ENCODE peak calls at places on chromosomes 1 and 21, in four cellular contexts. A is CD4-positive, alpha-beta memory T cell; B is adrenal gland; W is CD4-positive, CD25-positive, alpha-beta regulatory T cell. F is an unnamed sample.

GRCh38 chr1:67687649-67688048 is 2.6 kb downstream of the GADD45A start:
- DNase-seq in A (no peak), W (no peak), B (no peak), F (no peak)

GRCh38 chr1:156153362-156153761 is at the start of gene SEMA4A:
- DNase-seq in A (no peak), W (no peak), B (no peak), F (no peak)

GRCh38 chr1:230125633-230126528 is 58.8 kb downstream of the GALNT2 start:
- DNase-seq in W (no peak), A (no peak), B (no peak), F (no peak)

GRCh38 chr1:115879977-115880376 is 39.1 kb upstream of the NHLH2 start:
- DNase-seq in A (no peak), B (no peak), W (no peak), F (peak; percentile 5)

GRCh38 chr1:44723496-44724407 is 7.2 kb downstream of the RNU5D-1 start:
- DNase-seq in B (peak; percentile 49), A (no peak), W (no peak), F (no peak)

GRCh38 chr1:114715952-114716303 is 643 bp downstream of the NRAS start:
- DNase-seq in A (no peak), W (no peak), B (no peak), F (no peak)

GRCh38 chr1:227934476-227935313 is 13.0 kb downstream of the WNT9A start:
- DNase-seq in W (no peak), B (peak; percentile 79), A (no peak), F (no peak)

GRCh38 chr1:44694863-44695478 is 20.5 kb downstream of the ARMH1 start:
- DNase-seq in A (no peak), B (no peak), W (no peak), F (no peak)

GRCh38 chr21:44869860-44870747 is 3.4 kb downstream of the PTTG1IP start:
- DNase-seq in W (no peak), B (peak; percentile 91), A (peak; percentile 60), F (peak; percentile 80)

GRCh38 chr1:10950316-10951172 is 61.9 kb upstream of the TARDBP start:
- DNase-seq in A (no peak), W (no peak), B (no peak), F (no peak)

GRCh38 chr1:40668769-40669525 is 3.5 kb upstream of the RIMS3 start:
- DNase-seq in W (peak; percentile 72), A (peak; percentile 75), B (peak; percentile 82), F (peak; percentile 75)

GRCh38 chr21:46092811-46093667 is 4.9 kb upstream of the COL6A2 start:
- DNase-seq in A (no peak), B (no peak), W (no peak), F (no peak)

GRCh38 chr1:64675718-64676345 is 69.0 kb upstream of the RAVER2 start:
- DNase-seq in W (no peak), B (no peak), A (peak; percentile 2), F (peak; percentile 5)

GRCh38 chr1:29332204-29332603 is 95.9 kb downstream of the PTPRU start:
- DNase-seq in A (no peak), W (no peak), B (no peak), F (peak; percentile 42)

GRCh38 chr1:231695439-231696255 is 69.1 kb downstream of the DISC1 start:
- DNase-seq in B (no peak), W (no peak), A (no peak), F (no peak)

GRCh38 chr1:114510235-114511047 is 562 bp downstream of the TRIM33 start:
- DNase-seq in W (peak; percentile 22), A (peak; percentile 32), B (peak; percentile 56), F (no peak)

GRCh38 chr1:115642168-115643072 is 650 bp downstream of the VANGL1 start:
- DNase-seq in B (peak; percentile 59), W (no peak), A (peak; percentile 8), F (no peak)

GRCh38 chr21:41777934-41778815 is 11.3 kb upstream of the RIPK4 start:
- DNase-seq in W (no peak), A (no peak), B (peak; percentile 92), F (no peak)

GRCh38 chr1:205048382-205048781 is 5.4 kb downstream of the CNTN2 start:
- DNase-seq in B (no peak), A (no peak), W (no peak), F (no peak)

GRCh38 chr1:65323246-65323645 is 13.9 kb downstream of the DNAJC6 start:
- DNase-seq in B (no peak), A (no peak), W (no peak), F (no peak)

GRCh38 chr1:82161651-82162238 is 361.0 kb downstream of the ADGRL2 start:
- DNase-seq in W (no peak), B (peak; percentile 53), A (peak; percentile 10), F (peak; percentile 29)

GRCh38 chr1:67836769-67837168 is 3.5 kb upstream of the GNG12 start:
- DNase-seq in W (no peak), A (no peak), B (no peak), F (no peak)

GRCh38 chr1:151815716-151816327 is 10.6 kb upstream of the LINGO4 start:
- DNase-seq in A (peak; percentile 81), B (no peak), W (no peak), F (peak; percentile 69)

GRCh38 chr1:25065246-25066238 is 135.5 kb upstream of the RUNX3 start:
- DNase-seq in W (no peak), A (peak; percentile 8), B (peak; percentile 4), F (no peak)
- H3K4me3 ChIP-seq in W (no peak overlapping the region), A (no peak overlapping the region), B (no peak overlapping the region), F (no peak overlapping the region)

GRCh38 chr1:21866629-21867009 is 54.6 kb downstream of the LDLRAD2 start:
- DNase-seq in B (no peak), A (no peak), W (no peak), F (no peak)

GRCh38 chr1:21863981-21864380 is 51.9 kb downstream of the LDLRAD2 start:
- DNase-seq in A (no peak), B (no peak), W (no peak), F (no peak)

GRCh38 chr1:21864730-21865129 is 52.7 kb downstream of the LDLRAD2 start:
- DNase-seq in B (no peak), W (no peak), A (no peak), F (no peak)

GRCh38 chr1:21865943-21866628 is 54.0 kb downstream of the LDLRAD2 start:
- DNase-seq in W (no peak), A (no peak), B (no peak), F (no peak)

DNA sequence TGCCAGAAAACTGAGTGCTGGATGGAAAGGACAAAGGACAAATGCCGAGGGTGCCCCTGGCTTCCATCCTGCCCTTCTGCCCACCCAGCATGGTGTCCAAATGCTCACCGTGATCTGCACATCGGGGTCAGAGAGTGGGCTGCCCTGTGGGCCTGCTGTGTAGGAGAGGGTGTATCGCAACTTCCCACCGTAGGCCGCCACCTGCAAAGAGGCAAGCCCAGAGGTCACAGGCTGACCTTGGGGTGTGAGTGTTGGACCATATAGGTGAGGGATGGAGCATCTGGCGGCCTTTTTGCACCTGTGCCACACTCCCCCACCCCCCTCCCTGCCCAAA is 53.5 kb downstream of the LDLRAD2 start:
- DNase-seq in B (no peak), W (no peak), A (no peak), F (no peak)
- H3K4me3 ChIP-seq in B (no peak overlapping the region), W (no peak overlapping the region), A (no peak overlapping the region), F (no peak overlapping the region)

GRCh38 chr1:169711469-169712308 is at the start of gene SELL:
- DNase-seq in B (peak; percentile 68), W (peak; percentile 62), A (peak; percentile 80), F (peak; percentile 92)
- H3K4me3 ChIP-seq in B (no peak within 1 kb of the TSS), W (peak within 1 kb of the TSS; percentile 99), A (peak within 1 kb of the TSS; percentile 61), F (peak within 1 kb of the TSS; percentile 62)

GRCh38 chr1:15799928-15800835 is 7.3 kb downstream of the UQCRHL start:
- DNase-seq in W (no peak), B (peak; percentile 79), A (no peak), F (no peak)
- H3K4me3 ChIP-seq in W (no peak overlapping the region), B (no peak overlapping the region), A (no peak overlapping the region), F (no peak overlapping the region)

DNA sequence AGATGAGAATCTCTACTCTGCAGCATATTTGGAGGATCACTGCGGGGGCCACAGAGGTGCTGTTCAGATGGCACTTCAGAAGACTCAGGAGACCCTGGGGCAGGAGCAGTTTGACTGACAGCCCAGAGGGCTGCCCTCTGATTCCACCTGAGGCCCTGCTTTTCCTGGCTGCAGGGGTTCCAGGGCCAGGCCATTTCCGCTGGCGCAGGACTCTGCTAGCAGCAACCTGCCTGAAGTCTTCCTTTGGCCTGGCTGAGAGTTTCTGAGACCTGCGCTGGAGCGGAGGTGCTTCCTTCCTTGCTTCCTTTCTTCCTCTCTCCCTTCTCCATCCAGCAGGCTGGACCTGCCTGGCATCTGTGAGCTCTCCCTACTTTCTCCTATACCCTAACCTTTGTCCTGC is 11.8 kb downstream of the PCSK9 start:
- DNase-seq in A (no peak), B (no peak), W (no peak), F (no peak)
- H3K4me3 ChIP-seq in A (no peak overlapping the region), B (no peak overlapping the region), W (no peak overlapping the region), F (no peak overlapping the region)

GRCh38 chr1:221605569-221605968 is 136.3 kb downstream of the DUSP10 start:
- DNase-seq in B (no peak), A (no peak), W (no peak), F (no peak)

GRCh38 chr1:221604948-221605347 is 136.9 kb downstream of the DUSP10 start:
- DNase-seq in B (no peak), A (no peak), W (no peak), F (no peak)

GRCh38 chr1:221601166-221601565 is 140.7 kb downstream of the DUSP10 start:
- DNase-seq in B (no peak), A (no peak), W (no peak), F (no peak)

GRCh38 chr1:221606216-221606615 is 135.7 kb downstream of the DUSP10 start:
- DNase-seq in A (no peak), W (no peak), B (no peak), F (no peak)

DNA sequence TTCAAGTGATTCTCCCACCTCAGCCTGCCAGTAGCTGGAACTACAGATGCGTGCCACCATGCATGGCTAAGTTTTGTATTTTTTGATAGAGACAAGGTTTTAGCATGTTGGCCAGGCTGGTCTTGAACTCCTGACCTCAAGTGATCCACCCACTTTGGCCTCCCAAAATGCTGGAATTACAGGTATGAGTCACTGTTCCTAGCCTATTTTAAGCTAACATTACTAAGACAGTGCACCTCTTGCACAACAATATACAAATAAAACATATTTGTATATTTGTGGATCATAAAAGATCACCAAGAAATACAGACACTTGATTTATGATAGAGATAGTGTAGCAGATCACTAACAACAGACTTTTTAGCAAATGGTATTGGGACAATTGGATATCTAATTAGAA is 139.0 kb downstream of the DUSP10 start:
- DNase-seq in B (peak; percentile 34), W (no peak), A (no peak), F (no peak)
- H3K4me3 ChIP-seq in B (no peak overlapping the region), W (no peak overlapping the region), A (no peak overlapping the region), F (no peak overlapping the region)

DNA sequence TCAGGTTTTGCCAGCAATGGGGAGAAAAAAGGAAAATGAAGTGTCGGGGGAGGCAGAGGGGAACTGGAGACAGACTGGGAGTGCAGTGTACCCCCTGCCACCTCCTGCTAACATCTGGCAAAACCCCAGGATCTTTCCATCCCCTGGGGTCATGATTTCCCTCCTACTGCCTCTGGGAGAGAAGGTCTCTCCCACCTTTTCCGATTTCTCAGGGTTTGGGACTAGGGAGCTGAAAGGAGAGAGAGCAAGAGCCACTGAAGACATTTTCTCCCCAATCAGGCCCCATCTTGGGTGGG is 5.1 kb downstream of the FHL3 start:
- DNase-seq in A (no peak), W (no peak), B (no peak), F (no peak)
- H3K4me3 ChIP-seq in A (no peak overlapping the region), W (no peak overlapping the region), B (no peak overlapping the region), F (no peak overlapping the region)